ENCODE peak calls at places on chromosomes 11 and 22, in ten cellular contexts. U, M, K, X, P, T, L, C, R and E are unnamed samples. For H3K36me3 and H3K4me1, the result is how much of the 10 kb centered on the place peaks cover.

GRCh38 chr11:119709171-119709570 is 19.8 kb downstream of the NECTIN1 start:
- DNase-seq in L (no peak), T (no peak), R (no peak), P (no peak), K (no peak), C (no peak), X (no peak), M (no peak), U (no peak), E (no peak)

GRCh38 chr22:36374603-36375024 is 13.2 kb downstream of the MYH9 start:
- DNase-seq in K (no peak), C (peak), R (no peak), T (no peak), P (no peak), L (no peak), U (no peak), M (no peak), X (peak), E (no peak)

GRCh38 chr11:1230456-1231395 is 7.9 kb downstream of the MUC5B start:
- DNase-seq in P (no peak), L (peak), M (no peak), C (no peak), K (no peak), R (peak), U (peak), T (no peak), X (peak), E (no peak)

GRCh38 chr22:25114369-25115362 is 85.0 kb upstream of the CRYBB3 start:
- DNase-seq in C (no peak), L (no peak), X (no peak), T (no peak), U (no peak), K (no peak), M (no peak), R (no peak), P (no peak), E (no peak)

GRCh38 chr11:115220881-115221280 is 283.3 kb downstream of the CADM1 start:
- DNase-seq in T (no peak), M (no peak), L (no peak), P (no peak), X (no peak), R (no peak), K (no peak), U (no peak), C (no peak), E (no peak)

GRCh38 chr22:25923952-25924351 is 182.0 kb downstream of the MYO18B start:
- DNase-seq in P (no peak), R (peak), K (no peak), T (no peak), L (no peak), C (no peak), X (no peak), M (no peak), U (no peak), E (no peak)

GRCh38 chr22:49212466-49212865 is 615.2 kb downstream of the BRD1 start:
- DNase-seq in K (no peak), X (no peak), C (peak), U (peak), T (no peak), R (no peak), L (peak), P (no peak), M (peak), E (no peak)

GRCh38 chr22:27885977-27886842 is 32.8 kb downstream of the PITPNB start:
- DNase-seq in K (no peak), C (peak), X (peak), T (peak), R (peak), M (no peak), P (no peak), U (no peak), L (no peak), E (peak)

GRCh38 chr22:50548046-50548912 is 2.6 kb downstream of the KLHDC7B start:
- DNase-seq in T (no peak), R (peak), M (no peak), X (peak), P (no peak), L (no peak), U (no peak), C (no peak), K (no peak), E (no peak)

GRCh38 chr11:126308271-126308671 is 4.4 kb downstream of the DCPS start:
- DNase-seq in T (no peak), P (no peak), X (no peak), L (no peak), C (no peak), M (peak), R (no peak), K (no peak), U (no peak), E (no peak)

GRCh38 chr11:1152316-1153104 is 5.2 kb upstream of the MUC5AC start:
- DNase-seq in T (no peak), K (no peak), R (peak), L (peak), X (no peak), M (peak), C (peak), P (no peak), U (no peak), E (no peak)

GRCh38 chr11:90747057-90747456 is 524.2 kb upstream of the CHORDC1 start:
- DNase-seq in X (no peak), P (no peak), M (no peak), C (no peak), R (no peak), U (no peak), T (no peak), L (no peak), K (no peak), E (no peak)

GRCh38 chr22:42313804-42314581 is 43.5 kb upstream of the TCF20 start:
- DNase-seq in M (peak), X (peak), P (no peak), C (peak), U (peak), T (peak), K (no peak), R (peak), L (no peak), E (no peak)

GRCh38 chr22:42800731-42801536 is 56.1 kb downstream of the ARFGAP3 start:
- DNase-seq in T (no peak), R (no peak), K (no peak), U (no peak), C (no peak), X (no peak), M (no peak), P (no peak), L (no peak), E (no peak)

GRCh38 chr11:64089915-64090810 is 54.4 kb downstream of the FLRT1 start:
- DNase-seq in R (no peak), M (no peak), T (no peak), P (no peak), X (no peak), C (no peak), U (no peak), L (no peak), K (no peak), E (no peak)

GRCh38 chr22:31969789-31970489 is 25.6 kb downstream of the YWHAH start:
- DNase-seq in R (peak), L (no peak), C (peak), X (peak), U (peak), K (no peak), T (peak), M (peak), P (no peak), E (no peak)

GRCh38 chr22:49238181-49239141 is 589.2 kb downstream of the BRD1 start:
- DNase-seq in C (no peak), T (no peak), K (peak), R (no peak), L (peak), P (no peak), U (no peak), X (no peak), M (peak), E (no peak)

GRCh38 chr22:29224121-29224858 is 18.6 kb downstream of the EMID1 start:
- DNase-seq in C (no peak), M (peak), R (peak), T (no peak), L (peak), X (peak), K (no peak), P (no peak), U (peak), E (no peak)

GRCh38 chr11:120514541-120515121 is 3.1 kb downstream of the GRIK4 start:
- DNase-seq in M (peak), L (no peak), K (no peak), R (no peak), U (peak), C (no peak), X (no peak), T (no peak), P (no peak), E (no peak)

GRCh38 chr22:27420817-27421361 is 380.7 kb downstream of the MN1 start:
- DNase-seq in T (no peak), P (no peak), M (peak), K (peak), U (peak), R (no peak), L (peak), X (peak), C (peak), E (peak)

GRCh38 chr11:93967944-93968343 is 53.2 kb upstream of the HEPHL1 start:
- DNase-seq in C (no peak), U (no peak), M (no peak), X (no peak), R (no peak), T (no peak), P (no peak), K (no peak), L (no peak), E (no peak)

GRCh38 chr11:39304586-39304985 is 2154.9 kb downstream of the LRRC4C start:
- DNase-seq in K (no peak), M (no peak), U (no peak), X (no peak), C (no peak), L (no peak), R (no peak), P (no peak), T (no peak), E (no peak)

GRCh38 chr11:34501962-34502361 is 11.6 kb downstream of the ELF5 start:
- DNase-seq in P (no peak), U (no peak), L (no peak), M (no peak), C (peak), T (no peak), R (no peak), X (no peak), K (no peak), E (no peak)

GRCh38 chr22:20796731-20797130 is 22.8 kb downstream of the SERPIND1 start:
- DNase-seq in M (no peak), C (no peak), X (no peak), K (no peak), T (no peak), U (no peak), P (no peak), L (no peak), R (no peak), E (no peak)
- H3K36me3 ChIP-seq in M (under half), C (half or more), X (under half), K (half or more), T (half or more), U (under half), P (under half), L (half or more), R (half or more), E (under half)

GRCh38 chr11:122665882-122666281 is 10.4 kb downstream of the UBASH3B start:
- DNase-seq in L (no peak), M (no peak), X (no peak), C (no peak), T (no peak), P (no peak), K (no peak), U (no peak), R (no peak), E (no peak)
- H3K4me1 ChIP-seq in L (under half), M (under half), X (under half), C (under half), T (under half), P (under half), K (under half), U (under half), R (under half), E (under half)

GRCh38 chr11:132050081-132050480 is 679.7 kb downstream of the NTM start:
- DNase-seq in P (no peak), L (no peak), U (no peak), C (no peak), T (no peak), M (no peak), K (no peak), R (no peak), X (no peak), E (no peak)
- TF ChIP-seq EP300 in P (no peak), L (no peak), U (no peak), C (no peak), T (no peak), M (no peak), K (no peak), R (no peak), X (no peak), E (no peak)

DNA sequence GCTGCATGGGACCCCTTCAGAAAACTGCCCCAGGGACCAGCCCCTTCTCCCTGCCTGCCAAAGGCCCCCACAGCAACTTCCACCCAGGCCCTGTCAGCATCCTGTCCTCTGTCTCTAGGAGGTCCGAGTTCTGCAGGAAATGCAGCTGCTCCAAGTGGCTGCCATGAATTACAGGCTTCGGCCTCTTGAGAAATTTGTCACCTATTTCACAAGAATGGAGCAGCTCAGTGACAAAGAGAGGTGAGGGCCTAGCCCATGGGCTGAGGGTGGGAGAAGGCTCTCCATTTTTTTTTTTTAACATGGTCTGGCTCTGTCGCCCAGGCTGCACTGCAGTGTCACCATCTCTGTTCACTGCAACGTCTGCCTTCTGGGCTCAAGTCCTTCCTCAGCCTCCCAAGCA is 7.3 kb downstream of the RGL4 start:
- DNase-seq in R (no peak), X (no peak), K (no peak), L (no peak), U (no peak), P (no peak), C (no peak), T (no peak), M (peak), E (no peak)
- H3K36me3 ChIP-seq in R (half or more), X (under half), K (under half), L (half or more), U (under half), P (under half), C (half or more), T (half or more), M (under half), E (under half)

GRCh38 chr11:61975638-61976419 is 8.4 kb upstream of the FTH1 start:
- DNase-seq in T (no peak), P (no peak), R (no peak), X (no peak), C (no peak), L (no peak), M (peak), K (no peak), U (peak), E (no peak)
- H3K4me1 ChIP-seq in T (under half), P (under half), R (under half), X (under half), C (half or more), L (half or more), M (under half), K (half or more), U (under half), E (under half)

GRCh38 chr11:110988731-110989130 is 256.8 kb upstream of the POU2AF2 start:
- DNase-seq in K (no peak), L (no peak), P (no peak), U (no peak), X (no peak), C (no peak), M (no peak), T (no peak), R (no peak), E (no peak)

GRCh38 chr11:110989734-110990133 is 255.8 kb upstream of the POU2AF2 start:
- DNase-seq in L (no peak), P (no peak), C (no peak), R (no peak), T (no peak), K (peak), U (peak), M (no peak), X (peak), E (peak)

GRCh38 chr11:110992481-110992880 is 253.0 kb upstream of the POU2AF2 start:
- DNase-seq in P (no peak), U (no peak), X (no peak), T (no peak), C (no peak), R (no peak), M (no peak), L (no peak), K (no peak), E (no peak)

GRCh38 chr11:110990316-110990715 is 255.2 kb upstream of the POU2AF2 start:
- DNase-seq in P (no peak), T (no peak), U (no peak), R (no peak), K (no peak), M (no peak), C (no peak), X (no peak), L (no peak), E (no peak)

GRCh38 chr11:110991621-110992355 is 253.7 kb upstream of the POU2AF2 start:
- DNase-seq in K (peak), R (no peak), U (peak), T (no peak), L (peak), P (no peak), X (no peak), M (no peak), C (no peak), E (peak)
- TF ChIP-seq EP300 in K (no peak), R (no peak), U (no peak), T (no peak), L (no peak), P (no peak), X (no peak), M (no peak), C (peak), E (no peak)

GRCh38 chr11:45869551-45869950 is 15.9 kb upstream of the MAPK8IP1 start:
- DNase-seq in M (peak), U (no peak), L (no peak), K (no peak), R (no peak), T (no peak), X (no peak), C (no peak), P (no peak), E (no peak)
- H3K36me3 ChIP-seq in M (under half), U (half or more), L (half or more), K (half or more), R (under half), T (half or more), X (under half), C (half or more), P (under half), E (half or more)

DNA sequence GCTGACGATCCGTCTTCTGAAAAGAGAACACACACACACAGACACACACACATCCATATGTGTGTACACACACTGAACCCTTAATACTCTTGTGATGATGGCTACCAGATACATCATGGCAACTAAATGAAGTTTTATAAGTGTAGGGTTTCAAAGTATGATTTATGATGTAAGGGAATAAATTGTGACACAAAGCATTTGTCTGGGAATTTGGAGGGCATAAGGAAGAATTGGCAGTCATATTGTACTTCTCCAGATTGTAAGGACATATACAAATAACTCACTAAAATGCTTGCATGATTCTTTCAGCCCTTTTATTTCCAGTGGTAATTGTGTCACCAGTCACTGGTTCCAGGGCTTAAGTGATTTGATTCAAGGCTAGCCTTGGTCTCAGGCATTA is 299.4 kb upstream of the ANO5 start:
- DNase-seq in X (no peak), T (no peak), K (no peak), L (no peak), U (no peak), P (no peak), C (no peak), M (no peak), R (no peak), E (no peak)
- H3K4me1 ChIP-seq in X (under half), T (under half), K (under half), L (under half), U (under half), P (under half), C (under half), M (under half), R (under half), E (under half)

DNA sequence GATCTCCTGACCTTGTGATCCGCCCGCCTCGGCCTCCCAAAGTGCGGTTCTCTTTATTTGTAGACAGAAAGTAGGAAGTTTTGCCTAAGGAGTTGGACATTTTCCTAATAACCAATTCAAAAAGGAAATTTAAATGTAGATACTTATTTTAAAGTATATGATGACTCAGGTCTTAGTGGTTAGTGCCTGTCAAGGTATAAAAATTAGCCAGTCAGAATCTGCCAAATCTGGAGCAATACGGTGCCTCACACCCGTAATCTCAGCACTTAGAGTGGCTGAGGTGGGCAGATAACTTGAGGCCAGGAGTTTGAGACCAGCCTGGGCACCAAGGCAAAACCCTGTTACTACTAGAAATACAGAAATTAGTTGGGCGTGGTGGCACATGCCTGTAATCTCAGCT is 86.7 kb upstream of the RASSF10 start:
- DNase-seq in P (no peak), X (no peak), K (no peak), L (no peak), R (no peak), T (no peak), M (no peak), U (no peak), C (no peak), E (no peak)
- TF ChIP-seq EP300 in P (no peak), X (no peak), K (no peak), L (no peak), R (no peak), T (no peak), M (no peak), U (no peak), C (no peak), E (no peak)

GRCh38 chr11:20638074-20638473 is 31.3 kb upstream of the NELL1 start:
- DNase-seq in R (no peak), C (no peak), U (no peak), T (no peak), X (no peak), K (no peak), P (no peak), M (no peak), L (no peak), E (no peak)
- H3K36me3 ChIP-seq in R (under half), C (under half), U (under half), T (under half), X (under half), K (under half), P (under half), M (under half), L (under half), E (under half)